ENCODE peak calls at places on chromosome 20, in nine cellular contexts. U is neural progenitor cell, R is progenitor cell of endocrine pancreas, M is dorsolateral prefrontal cortex, P is H54, V is memory B cell, N is NCI-H1694 treated with DMSO at 0.1 percent for 48 hours, Y is NCI-H2029, T is EH. Q is an unnamed sample.

GRCh38 chr20:6480328-6481030 is 287.0 kb upstream of the BMP2 start:
- DNase-seq in V (no peak), R (no peak), Y (no peak), U (no peak), P (no peak), T (no peak), M (no peak), N (no peak), Q (no peak)

GRCh38 chr20:31839782-31840487 is 5.5 kb downstream of the FOXS1 start:
- DNase-seq in M (no peak), P (no peak), U (no peak), T (peak), N (no peak), Y (no peak), R (no peak), V (no peak), Q (no peak)

GRCh38 chr20:17026346-17026745 is 200.5 kb upstream of the PCSK2 start:
- DNase-seq in P (no peak), Y (no peak), U (no peak), T (peak), V (no peak), N (no peak), R (no peak), M (no peak), Q (no peak)

GRCh38 chr20:5077761-5078387 is 41.9 kb downstream of the PCNA start:
- DNase-seq in R (no peak), Y (no peak), T (no peak), P (no peak), V (no peak), N (no peak), M (no peak), U (no peak), Q (no peak)

GRCh38 chr20:58523072-58523681 is 8.0 kb upstream of the APCDD1L start:
- DNase-seq in V (no peak), Y (no peak), R (no peak), M (no peak), T (no peak), N (no peak), P (no peak), U (peak), Q (no peak)

GRCh38 chr20:34980543-34981213 is 25.0 kb downstream of the MYH7B start:
- DNase-seq in U (peak), M (no peak), V (no peak), T (peak), R (no peak), Y (no peak), N (peak), P (no peak), Q (no peak)

GRCh38 chr20:62736407-62737071 is 27.9 kb downstream of the NTSR1 start:
- DNase-seq in R (no peak), Y (no peak), N (no peak), U (no peak), M (no peak), V (no peak), P (no peak), T (no peak), Q (no peak)

GRCh38 chr20:62735331-62735821 is 26.7 kb downstream of the NTSR1 start:
- DNase-seq in N (no peak), Y (no peak), U (no peak), V (no peak), P (no peak), T (no peak), R (no peak), M (no peak), Q (no peak)

GRCh38 chr20:31620246-31620645 is 15.2 kb downstream of the ID1 start:
- DNase-seq in U (no peak), N (no peak), M (no peak), Y (no peak), R (no peak), T (no peak), P (no peak), V (no peak), Q (no peak)